ENCODE peak calls at places on chromosomes 13 and 19, in seven cellular contexts. D is IMR-90, R is mesenchymal stem cell, A is H9, F is mesendoderm, J is H1, U is trophoblast cell. T is an unnamed sample.
A peak's percentile ranks its signal among the peaks of the same experiment; 100 is the strongest.

GRCh38 chr13:34103854-34104253 is 285.9 kb downstream of the RFC3 start:
- DNase-seq in D (no peak), R (no peak), A (no peak), F (no peak), J (no peak), U (no peak), T (no peak)

GRCh38 chr13:95184317-95184716 is 116.9 kb downstream of the ABCC4 start:
- DNase-seq in D (no peak), R (no peak), A (no peak), F (no peak), J (no peak), U (no peak), T (no peak)

GRCh38 chr13:70310720-70311119 is 202.5 kb upstream of the KLHL1 start:
- DNase-seq in D (no peak), R (peak; percentile 76), A (no peak), F (peak; percentile 66), J (no peak), U (peak; percentile 21), T (peak; percentile 18)

GRCh38 chr19:18791315-18791678 is 192 bp upstream of the COMP start:
- DNase-seq in D (no peak), R (no peak), A (no peak), F (no peak), J (no peak), U (no peak), T (no peak)

GRCh38 chr13:111623170-111623569 is 302.7 kb downstream of the TEX29 start:
- DNase-seq in D (no peak), R (no peak), A (peak; percentile 37), F (peak; percentile 36), J (no peak), U (peak; percentile 62), T (no peak)

GRCh38 chr13:114111577-114111976 is 20.8 kb downstream of the RASA3 start:
- DNase-seq in D (peak; percentile 97), R (peak; percentile 99), A (no peak), F (no peak), J (no peak), U (no peak), T (no peak)

GRCh38 chr13:44763604-44764311 is 187.6 kb upstream of the TSC22D1 start:
- DNase-seq in D (no peak), R (no peak), A (no peak), F (no peak), J (no peak), U (peak; percentile 27), T (no peak)

GRCh38 chr19:32876236-32876918 is 6.8 kb upstream of the SLC7A9 start:
- DNase-seq in D (no peak), R (no peak), A (no peak), F (no peak), J (no peak), U (no peak), T (no peak)

GRCh38 chr19:45047188-45047797 is 8.4 kb downstream of the CLASRP start:
- DNase-seq in D (no peak), R (no peak), A (no peak), F (no peak), J (no peak), U (no peak), T (no peak)

GRCh38 chr19:15399234-15399515 is 19.6 kb upstream of the AKAP8 start:
- DNase-seq in D (no peak), R (no peak), A (no peak), F (no peak), J (no peak), U (no peak), T (no peak)

GRCh38 chr19:33066543-33066942 is 1.9 kb upstream of the RHPN2 start:
- DNase-seq in D (no peak), R (no peak), A (no peak), F (no peak), J (no peak), U (peak; percentile 46), T (no peak)

GRCh38 chr13:100273138-100273537 is 184.2 kb downstream of the PCCA start:
- DNase-seq in D (no peak), R (no peak), A (no peak), F (no peak), J (no peak), U (no peak), T (no peak)

GRCh38 chr13:108662528-108662927 is 33.1 kb downstream of the MYO16 start:
- DNase-seq in D (no peak), R (no peak), A (no peak), F (peak; percentile 44), J (no peak), U (no peak), T (no peak)

GRCh38 chr13:94662274-94662945 is 49.9 kb downstream of the SOX21 start:
- DNase-seq in D (no peak), R (no peak), A (no peak), F (no peak), J (no peak), U (no peak), T (no peak)

GRCh38 chr19:18939922-18940775 is 868 bp downstream of the HOMER3 start:
- DNase-seq in D (peak; percentile 46), R (peak; percentile 60), A (peak; percentile 77), F (no peak), J (peak; percentile 47), U (no peak), T (peak; percentile 80)

GRCh38 chr19:4161415-4162077 is 8.1 kb downstream of the CREB3L3 start:
- DNase-seq in D (no peak), R (no peak), A (no peak), F (no peak), J (no peak), U (no peak), T (no peak)

GRCh38 chr19:13604902-13605586 is 98.8 kb upstream of the CACNA1A start:
- DNase-seq in D (no peak), R (no peak), A (no peak), F (peak; percentile 57), J (no peak), U (no peak), T (no peak)

GRCh38 chr13:71867101-71867814 is at the start of gene DACH1:
- DNase-seq in D (peak; percentile 20), R (peak; percentile 98), A (peak; percentile 62), F (peak; percentile 85), J (no peak), U (no peak), T (peak; percentile 75)

GRCh38 chr13:97281028-97281427 is 58.9 kb downstream of the MBNL2 start:
- DNase-seq in D (no peak), R (no peak), A (no peak), F (no peak), J (no peak), U (no peak), T (no peak)

GRCh38 chr13:62453761-62454160 is 1038.1 kb upstream of the PCDH20 start:
- DNase-seq in D (no peak), R (no peak), A (no peak), F (no peak), J (no peak), U (no peak), T (no peak)

GRCh38 chr19:42277821-42278809 is 9.1 kb downstream of the CIC start:
- DNase-seq in D (no peak), R (peak; percentile 30), A (peak; percentile 36), F (no peak), J (no peak), U (no peak), T (no peak)

GRCh38 chr13:78317030-78317429 is 286.3 kb downstream of the POU4F1 start:
- DNase-seq in D (no peak), R (no peak), A (no peak), F (peak; percentile 44), J (no peak), U (no peak), T (peak; percentile 21)

GRCh38 chr19:38277969-38278680 is 13.8 kb downstream of the SPINT2 start:
- DNase-seq in D (peak; percentile 35), R (peak; percentile 43), A (no peak), F (peak; percentile 63), J (no peak), U (peak; percentile 65), T (no peak)

GRCh38 chr19:507286-508203 is at the start of gene TPGS1:
- DNase-seq in D (peak; percentile 100), R (peak; percentile 100), A (peak; percentile 84), F (peak; percentile 88), J (no peak), U (peak; percentile 99), T (peak; percentile 99)

GRCh38 chr19:48421548-48421947 is 24.2 kb upstream of the GRWD1 start:
- DNase-seq in D (no peak), R (no peak), A (no peak), F (no peak), J (no peak), U (no peak), T (no peak)

GRCh38 chr19:16389848-16390247 is 65.2 kb downstream of the KLF2 start:
- DNase-seq in D (no peak), R (no peak), A (no peak), F (no peak), J (no peak), U (no peak), T (no peak)

GRCh38 chr19:3365447-3366103 is 808 bp upstream of the NFIC start:
- DNase-seq in D (peak; percentile 66), R (peak; percentile 77), A (peak; percentile 27), F (peak; percentile 24), J (no peak), U (peak; percentile 94), T (no peak)

GRCh38 chr19:47891923-47892666 is 6.0 kb upstream of the SULT2A1 start:
- DNase-seq in D (no peak), R (peak; percentile 73), A (peak; percentile 79), F (peak; percentile 88), J (no peak), U (peak; percentile 42), T (peak; percentile 18)

GRCh38 chr19:45008554-45008953 is 7.3 kb downstream of the RELB start:
- DNase-seq in D (no peak), R (no peak), A (peak; percentile 46), F (peak; percentile 19), J (no peak), U (peak; percentile 33), T (no peak)

GRCh38 chr13:90453342-90453741 is 894.1 kb upstream of the MIR17HG start:
- DNase-seq in D (no peak), R (no peak), A (no peak), F (no peak), J (no peak), U (no peak), T (no peak)
- H3K23ac ChIP-seq in D (no peak overlapping the region), R (no peak overlapping the region), A (no peak overlapping the region), F (no peak overlapping the region), J (no peak overlapping the region), U (no peak overlapping the region), T (no peak overlapping the region)

GRCh38 chr13:51920786-51921185 is 59.0 kb downstream of the CCDC70 start:
- DNase-seq in D (no peak), R (no peak), A (peak; percentile 12), F (peak; percentile 49), J (no peak), U (peak; percentile 67), T (no peak)
- H3K23ac ChIP-seq in D (no peak overlapping the region), R (no peak overlapping the region), A (no peak overlapping the region), F (peak overlapping the region; percentile 11), J (no peak overlapping the region), U (no peak overlapping the region), T (no peak overlapping the region)

DNA sequence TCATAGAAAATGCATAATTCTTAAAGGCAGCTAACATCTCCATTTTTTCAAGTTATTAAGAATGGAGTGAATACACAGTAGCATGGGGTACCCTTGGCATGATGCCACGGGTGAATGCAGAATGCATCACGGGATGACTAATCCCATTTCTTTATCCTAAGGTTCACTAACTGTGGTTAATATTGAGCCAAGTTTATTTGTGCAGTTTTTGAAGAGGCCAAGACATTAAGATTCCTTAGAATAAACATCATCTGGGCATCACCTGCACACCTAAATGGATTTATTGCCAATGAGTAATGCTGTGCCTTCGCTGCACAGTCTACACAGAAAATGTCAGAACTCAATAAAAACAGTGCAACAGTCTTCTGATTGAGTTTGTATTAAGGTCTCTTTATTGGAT is 333.1 kb downstream of the GPC6 start:
- DNase-seq in D (peak; percentile 84), R (peak; percentile 65), A (no peak), F (no peak), J (no peak), U (no peak), T (no peak)
- H3K23ac ChIP-seq in D (no peak overlapping the region), R (no peak overlapping the region), A (no peak overlapping the region), F (no peak overlapping the region), J (no peak overlapping the region), U (no peak overlapping the region), T (no peak overlapping the region)

GRCh38 chr19:43525836-43526771 is 897 bp downstream of the ETHE1 start:
- DNase-seq in D (peak; percentile 9), R (peak; percentile 44), A (peak; percentile 40), F (peak; percentile 13), J (no peak), U (peak; percentile 48), T (no peak)
- H3K23ac ChIP-seq in D (peak overlapping the region; percentile 81), R (no peak overlapping the region), A (no peak overlapping the region), F (peak overlapping the region; percentile 30), J (no peak overlapping the region), U (no peak overlapping the region), T (no peak overlapping the region)